ENCODE peak calls at places on chromosomes 3 and 15, in ten cellular contexts. One of them, this sample, is unnamed.
A peak's percentile ranks its signal among the peaks of the same experiment; 100 is the strongest.

GRCh38 chr3:12471228-12471627 is 13.1 kb upstream of the TSEN2 start:
- DNase-seq in Panc1: peak; percentile 56
- DNase-seq in heart right ventricle: no peak
- DNase-seq in HFF-Myc: no peak
- DNase-seq in HFFc6: no peak
- DNase-seq in HCT116: peak; percentile 92
- DNase-seq in psoas muscle: no peak
- DNase-seq in GM12865: peak; percentile 23
- DNase-seq in progenitor cell of endocrine pancreas: no peak
- DNase-seq in GM23338: peak; percentile 55
- DNase-seq in this sample: no peak

GRCh38 chr3:126474498-126475410 is 937 bp downstream of the ZXDC start:
- DNase-seq in GM23338: peak; percentile 65
- DNase-seq in Panc1: no peak
- DNase-seq in HCT116: peak; percentile 16
- DNase-seq in HFF-Myc: no peak
- DNase-seq in progenitor cell of endocrine pancreas: peak; percentile 49
- DNase-seq in heart right ventricle: peak; percentile 46
- DNase-seq in GM12865: peak; percentile 76
- DNase-seq in psoas muscle: peak; percentile 79
- DNase-seq in HFFc6: peak; percentile 22
- DNase-seq in this sample: peak; percentile 56

GRCh38 chr3:143445118-143445517 is 325.5 kb downstream of the CHST2 start:
- DNase-seq in GM12865: peak; percentile 79
- DNase-seq in HFFc6: peak; percentile 2
- DNase-seq in heart right ventricle: no peak
- DNase-seq in psoas muscle: no peak
- DNase-seq in HFF-Myc: no peak
- DNase-seq in Panc1: no peak
- DNase-seq in GM23338: no peak
- DNase-seq in HCT116: no peak
- DNase-seq in progenitor cell of endocrine pancreas: no peak
- DNase-seq in this sample: no peak

GRCh38 chr15:27757050-27757449 is 342.1 kb downstream of the OCA2 start:
- DNase-seq in progenitor cell of endocrine pancreas: no peak
- DNase-seq in psoas muscle: no peak
- DNase-seq in HFF-Myc: no peak
- DNase-seq in Panc1: no peak
- DNase-seq in GM23338: no peak
- DNase-seq in heart right ventricle: no peak
- DNase-seq in HFFc6: no peak
- DNase-seq in GM12865: no peak
- DNase-seq in HCT116: no peak
- DNase-seq in this sample: no peak

GRCh38 chr3:121894191-121894990 is at the start of gene SLC15A2:
- DNase-seq in psoas muscle: no peak
- DNase-seq in Panc1: no peak
- DNase-seq in HFFc6: no peak
- DNase-seq in HCT116: no peak
- DNase-seq in GM23338: peak; percentile 60
- DNase-seq in heart right ventricle: peak; percentile 38
- DNase-seq in GM12865: no peak
- DNase-seq in HFF-Myc: no peak
- DNase-seq in progenitor cell of endocrine pancreas: no peak
- DNase-seq in this sample: no peak

GRCh38 chr15:85407421-85408269 is 27.2 kb downstream of the AKAP13 start:
- DNase-seq in progenitor cell of endocrine pancreas: no peak
- DNase-seq in HCT116: no peak
- DNase-seq in Panc1: no peak
- DNase-seq in psoas muscle: no peak
- DNase-seq in GM12865: peak; percentile 54
- DNase-seq in GM23338: no peak
- DNase-seq in HFF-Myc: peak; percentile 66
- DNase-seq in heart right ventricle: no peak
- DNase-seq in HFFc6: peak; percentile 84
- DNase-seq in this sample: peak; percentile 43

GRCh38 chr3:108494862-108495531 is 15.4 kb downstream of the MYH15 start:
- DNase-seq in progenitor cell of endocrine pancreas: no peak
- DNase-seq in HFF-Myc: no peak
- DNase-seq in Panc1: no peak
- DNase-seq in GM23338: no peak
- DNase-seq in GM12865: no peak
- DNase-seq in psoas muscle: no peak
- DNase-seq in HFFc6: no peak
- DNase-seq in HCT116: no peak
- DNase-seq in heart right ventricle: no peak
- DNase-seq in this sample: no peak

GRCh38 chr3:141625506-141625905 is 112.6 kb upstream of the RNF7 start:
- DNase-seq in HFFc6: no peak
- DNase-seq in psoas muscle: no peak
- DNase-seq in progenitor cell of endocrine pancreas: no peak
- DNase-seq in heart right ventricle: no peak
- DNase-seq in GM23338: no peak
- DNase-seq in GM12865: no peak
- DNase-seq in Panc1: no peak
- DNase-seq in HCT116: no peak
- DNase-seq in HFF-Myc: no peak
- DNase-seq in this sample: no peak

GRCh38 chr3:131591394-131591990 is 88.7 kb upstream of the MRPL3 start:
- DNase-seq in HCT116: no peak
- DNase-seq in heart right ventricle: no peak
- DNase-seq in HFFc6: peak; percentile 40
- DNase-seq in HFF-Myc: peak; percentile 37
- DNase-seq in GM23338: no peak
- DNase-seq in psoas muscle: no peak
- DNase-seq in Panc1: no peak
- DNase-seq in progenitor cell of endocrine pancreas: no peak
- DNase-seq in GM12865: no peak
- DNase-seq in this sample: no peak

GRCh38 chr3:101172516-101172915 is 147.9 kb downstream of the IMPG2 start:
- DNase-seq in HFFc6: no peak
- DNase-seq in psoas muscle: no peak
- DNase-seq in GM12865: no peak
- DNase-seq in HCT116: no peak
- DNase-seq in progenitor cell of endocrine pancreas: no peak
- DNase-seq in heart right ventricle: no peak
- DNase-seq in GM23338: no peak
- DNase-seq in HFF-Myc: no peak
- DNase-seq in Panc1: no peak
- DNase-seq in this sample: no peak

GRCh38 chr3:101049532-101049931 is 56.3 kb upstream of the ABI3BP start:
- DNase-seq in HCT116: no peak
- DNase-seq in psoas muscle: no peak
- DNase-seq in GM23338: no peak
- DNase-seq in HFFc6: no peak
- DNase-seq in GM12865: no peak
- DNase-seq in HFF-Myc: no peak
- DNase-seq in heart right ventricle: no peak
- DNase-seq in Panc1: no peak
- DNase-seq in progenitor cell of endocrine pancreas: no peak
- DNase-seq in this sample: no peak

GRCh38 chr3:186923241-186923640 is 7.1 kb upstream of the ST6GAL1 start:
- DNase-seq in HCT116: no peak
- DNase-seq in psoas muscle: no peak
- DNase-seq in Panc1: no peak
- DNase-seq in HFFc6: no peak
- DNase-seq in progenitor cell of endocrine pancreas: no peak
- DNase-seq in GM23338: no peak
- DNase-seq in GM12865: no peak
- DNase-seq in heart right ventricle: no peak
- DNase-seq in HFF-Myc: no peak
- DNase-seq in this sample: no peak

GRCh38 chr3:123093696-123094095 is 26.9 kb downstream of the PDIA5 start:
- DNase-seq in HFFc6: no peak
- DNase-seq in heart right ventricle: no peak
- DNase-seq in HFF-Myc: no peak
- DNase-seq in progenitor cell of endocrine pancreas: no peak
- DNase-seq in HCT116: no peak
- DNase-seq in Panc1: no peak
- DNase-seq in psoas muscle: no peak
- DNase-seq in GM12865: no peak
- DNase-seq in GM23338: no peak
- DNase-seq in this sample: no peak

GRCh38 chr3:39346785-39347585 is 17.5 kb downstream of the CCR8 start:
- DNase-seq in HCT116: no peak
- DNase-seq in HFF-Myc: no peak
- DNase-seq in progenitor cell of endocrine pancreas: no peak
- DNase-seq in Panc1: no peak
- DNase-seq in heart right ventricle: no peak
- DNase-seq in psoas muscle: no peak
- DNase-seq in GM23338: peak; percentile 28
- DNase-seq in HFFc6: no peak
- DNase-seq in GM12865: peak; percentile 68
- DNase-seq in this sample: no peak

GRCh38 chr15:76056931-76057330 is 2.9 kb upstream of the TMEM266 start:
- DNase-seq in Panc1: no peak
- DNase-seq in HFF-Myc: no peak
- DNase-seq in GM23338: no peak
- DNase-seq in GM12865: peak; percentile 76
- DNase-seq in HFFc6: no peak
- DNase-seq in progenitor cell of endocrine pancreas: no peak
- DNase-seq in HCT116: no peak
- DNase-seq in heart right ventricle: no peak
- DNase-seq in psoas muscle: no peak
- DNase-seq in this sample: no peak

GRCh38 chr3:63921741-63922482 is 9.7 kb upstream of the SCAANT1 start:
- DNase-seq in HCT116: no peak
- DNase-seq in progenitor cell of endocrine pancreas: no peak
- DNase-seq in HFFc6: no peak
- DNase-seq in Panc1: no peak
- DNase-seq in GM23338: no peak
- DNase-seq in HFF-Myc: no peak
- DNase-seq in heart right ventricle: no peak
- DNase-seq in psoas muscle: no peak
- DNase-seq in GM12865: peak; percentile 72
- DNase-seq in this sample: no peak

GRCh38 chr3:63920001-63920400 is 7.8 kb upstream of the SCAANT1 start:
- DNase-seq in HFF-Myc: no peak
- DNase-seq in HCT116: no peak
- DNase-seq in heart right ventricle: no peak
- DNase-seq in GM12865: no peak
- DNase-seq in HFFc6: no peak
- DNase-seq in progenitor cell of endocrine pancreas: no peak
- DNase-seq in Panc1: no peak
- DNase-seq in psoas muscle: no peak
- DNase-seq in GM23338: no peak
- DNase-seq in this sample: no peak

GRCh38 chr3:63927623-63928280 is 15.6 kb upstream of the SCAANT1 start:
- DNase-seq in HCT116: no peak
- DNase-seq in Panc1: no peak
- DNase-seq in GM12865: peak; percentile 34
- DNase-seq in progenitor cell of endocrine pancreas: no peak
- DNase-seq in heart right ventricle: no peak
- DNase-seq in HFFc6: no peak
- DNase-seq in HFF-Myc: no peak
- DNase-seq in psoas muscle: no peak
- DNase-seq in GM23338: no peak
- DNase-seq in this sample: no peak

GRCh38 chr3:63918321-63918720 is 6.1 kb upstream of the SCAANT1 start:
- DNase-seq in HCT116: no peak
- DNase-seq in heart right ventricle: no peak
- DNase-seq in psoas muscle: no peak
- DNase-seq in GM12865: no peak
- DNase-seq in GM23338: no peak
- DNase-seq in HFFc6: peak; percentile 53
- DNase-seq in HFF-Myc: no peak
- DNase-seq in Panc1: no peak
- DNase-seq in progenitor cell of endocrine pancreas: no peak
- DNase-seq in this sample: no peak

DNA sequence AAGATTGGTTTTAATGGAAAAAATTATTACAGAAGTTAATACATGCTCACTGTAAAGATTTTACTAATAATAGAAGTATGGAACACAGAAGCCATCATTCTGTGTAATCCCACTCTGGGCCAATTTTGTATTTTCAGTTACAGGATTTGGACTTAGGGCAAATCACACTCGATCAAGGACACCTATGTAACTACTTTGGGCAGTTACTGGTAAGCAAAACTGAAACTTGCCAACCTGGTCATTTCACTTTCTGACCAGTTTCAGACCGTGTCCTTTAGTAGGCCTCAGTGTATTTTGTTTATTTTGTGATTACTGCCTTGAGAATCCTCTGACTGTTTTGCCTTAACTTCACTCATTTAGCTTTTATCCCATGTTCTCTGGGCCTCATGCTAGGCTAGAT is 10.6 kb upstream of the SCAANT1 start:
- DNase-seq in progenitor cell of endocrine pancreas: no peak
- DNase-seq in Panc1: no peak
- DNase-seq in HFFc6: no peak
- DNase-seq in HCT116: no peak
- DNase-seq in GM12865: peak; percentile 43
- DNase-seq in HFF-Myc: no peak
- DNase-seq in heart right ventricle: no peak
- DNase-seq in psoas muscle: no peak
- DNase-seq in GM23338: no peak
- DNase-seq in this sample: no peak
- TF ChIP-seq CTCF in progenitor cell of endocrine pancreas: no peak
- TF ChIP-seq CTCF in Panc1: no peak
- TF ChIP-seq CTCF in HFFc6: no peak
- TF ChIP-seq CTCF in HCT116: no peak
- TF ChIP-seq CTCF in GM12865: no peak
- TF ChIP-seq CTCF in HFF-Myc: no peak
- TF ChIP-seq CTCF in heart right ventricle: no peak
- TF ChIP-seq CTCF in psoas muscle: no peak
- TF ChIP-seq CTCF in GM23338: no peak
- TF ChIP-seq CTCF in this sample: no peak

GRCh38 chr3:125054436-125055164 is 1.2 kb downstream of the HEG1 start:
- DNase-seq in HFF-Myc: no peak
- DNase-seq in progenitor cell of endocrine pancreas: no peak
- DNase-seq in heart right ventricle: no peak
- DNase-seq in GM12865: peak; percentile 85
- DNase-seq in HCT116: no peak
- DNase-seq in Panc1: no peak
- DNase-seq in GM23338: peak; percentile 52
- DNase-seq in psoas muscle: no peak
- DNase-seq in HFFc6: peak; percentile 66
- DNase-seq in this sample: no peak
- TF ChIP-seq CTCF in HFF-Myc: no peak
- TF ChIP-seq CTCF in progenitor cell of endocrine pancreas: no peak
- TF ChIP-seq CTCF in heart right ventricle: no peak
- TF ChIP-seq CTCF in GM12865: peak; percentile 3
- TF ChIP-seq CTCF in HCT116: no peak
- TF ChIP-seq CTCF in Panc1: no peak
- TF ChIP-seq CTCF in GM23338: no peak
- TF ChIP-seq CTCF in psoas muscle: peak; percentile 4
- TF ChIP-seq CTCF in HFFc6: peak; percentile 43
- TF ChIP-seq CTCF in this sample: no peak

GRCh38 chr3:75294124-75294523 is 370.0 kb upstream of the FRG2C start:
- DNase-seq in HCT116: no peak
- DNase-seq in GM12865: peak; percentile 8
- DNase-seq in Panc1: no peak
- DNase-seq in progenitor cell of endocrine pancreas: peak; percentile 20
- DNase-seq in psoas muscle: no peak
- DNase-seq in HFF-Myc: peak; percentile 1
- DNase-seq in heart right ventricle: peak; percentile 22
- DNase-seq in GM23338: peak; percentile 61
- DNase-seq in HFFc6: peak; percentile 36
- DNase-seq in this sample: peak; percentile 33
- TF ChIP-seq CTCF in HCT116: peak; percentile 57
- TF ChIP-seq CTCF in GM12865: peak; percentile 61
- TF ChIP-seq CTCF in Panc1: peak; percentile 60
- TF ChIP-seq CTCF in progenitor cell of endocrine pancreas: peak; percentile 76
- TF ChIP-seq CTCF in psoas muscle: peak; percentile 70
- TF ChIP-seq CTCF in HFF-Myc: peak; percentile 65
- TF ChIP-seq CTCF in heart right ventricle: peak; percentile 62
- TF ChIP-seq CTCF in GM23338: peak; percentile 69
- TF ChIP-seq CTCF in HFFc6: peak; percentile 85
- TF ChIP-seq CTCF in this sample: peak; percentile 59

GRCh38 chr3:147392083-147392916 is 14.0 kb downstream of the ZIC4 start:
- DNase-seq in HFF-Myc: peak; percentile 31
- DNase-seq in psoas muscle: peak; percentile 86
- DNase-seq in GM12865: no peak
- DNase-seq in progenitor cell of endocrine pancreas: no peak
- DNase-seq in HCT116: no peak
- DNase-seq in GM23338: peak; percentile 96
- DNase-seq in Panc1: no peak
- DNase-seq in HFFc6: peak; percentile 64
- DNase-seq in heart right ventricle: no peak
- DNase-seq in this sample: no peak
- TF ChIP-seq CTCF in HFF-Myc: peak; percentile 5
- TF ChIP-seq CTCF in psoas muscle: peak; percentile 48
- TF ChIP-seq CTCF in GM12865: no peak
- TF ChIP-seq CTCF in progenitor cell of endocrine pancreas: peak; percentile 37
- TF ChIP-seq CTCF in HCT116: no peak
- TF ChIP-seq CTCF in GM23338: peak; percentile 41
- TF ChIP-seq CTCF in Panc1: no peak
- TF ChIP-seq CTCF in HFFc6: peak; percentile 40
- TF ChIP-seq CTCF in heart right ventricle: no peak
- TF ChIP-seq CTCF in this sample: no peak

This sample was measured in left lung.